ENCODE peak calls at places on chromosome 9, in six cellular contexts. N is naive thymus-derived CD4-positive, alpha-beta T cell; K is activated T-cell treated with anti-CD3 and anti-CD28 coated beads, Interleukin-2, amount 50 U/mL, for 72 hours; O is C1 segment of cervical spinal cord; Q is pulmonary artery endothelial cell; C is caudate nucleus. G is an unnamed sample.

GRCh38 chr9:95515272-95516113 is 1.3 kb downstream of the PTCH1 start:
- DNase-seq in N (peak), K (peak), O (no peak), Q (no peak), C (no peak), G (no peak)

GRCh38 chr9:126688617-126689016 is 74.9 kb downstream of the LMX1B start:
- DNase-seq in N (no peak), K (no peak), O (no peak), Q (no peak), C (no peak), G (no peak)

GRCh38 chr9:133687856-133688761 is 50.0 kb downstream of the SARDH start:
- DNase-seq in N (no peak), K (no peak), O (no peak), Q (no peak), C (no peak), G (no peak)

GRCh38 chr9:38065369-38066075 is 3.5 kb downstream of the SHB start:
- DNase-seq in N (no peak), K (no peak), O (no peak), Q (no peak), C (no peak), G (no peak)

GRCh38 chr9:127522727-127523126 is 71.4 kb downstream of the LRSAM1 start:
- DNase-seq in N (no peak), K (no peak), O (no peak), Q (no peak), C (no peak), G (no peak)

GRCh38 chr9:136133959-136134484 is 15.3 kb upstream of the TMEM250 start:
- DNase-seq in N (no peak), K (no peak), O (no peak), Q (no peak), C (no peak), G (no peak)

GRCh38 chr9:18268381-18268780 is 205.6 kb upstream of the ADAMTSL1 start:
- DNase-seq in N (no peak), K (no peak), O (no peak), Q (no peak), C (no peak), G (no peak)

GRCh38 chr9:13759624-13760023 is 480.1 kb upstream of the MPDZ start:
- DNase-seq in N (no peak), K (no peak), O (no peak), Q (no peak), C (no peak), G (no peak)

GRCh38 chr9:20508242-20508641 is 114.1 kb downstream of the MLLT3 start:
- DNase-seq in N (no peak), K (no peak), O (no peak), Q (no peak), C (no peak), G (no peak)

GRCh38 chr9:93903886-93904648 is 51.1 kb downstream of the BARX1 start:
- DNase-seq in N (no peak), K (no peak), O (no peak), Q (no peak), C (no peak), G (peak)

GRCh38 chr9:132694144-132694543 is 23.9 kb downstream of the GTF3C4 start:
- DNase-seq in N (peak), K (peak), O (no peak), Q (no peak), C (no peak), G (no peak)

GRCh38 chr9:12923472-12924009 is 148.7 kb downstream of the LURAP1L start:
- DNase-seq in N (no peak), K (no peak), O (no peak), Q (no peak), C (no peak), G (no peak)

GRCh38 chr9:107147134-107147533 is 135.9 kb upstream of the RAD23B start:
- DNase-seq in N (no peak), K (no peak), O (no peak), Q (no peak), C (no peak), G (no peak)

GRCh38 chr9:129776938-129777768 is 24.3 kb upstream of the PTGES start:
- DNase-seq in N (no peak), K (peak), O (peak), Q (peak), C (no peak), G (peak)

GRCh38 chr9:135745686-135746324 is 43.8 kb downstream of the KCNT1 start:
- DNase-seq in N (no peak), K (no peak), O (no peak), Q (no peak), C (no peak), G (no peak)

GRCh38 chr9:134320195-134320885 is 5.9 kb upstream of the RXRA start:
- DNase-seq in N (no peak), K (no peak), O (no peak), Q (no peak), C (no peak), G (peak)

GRCh38 chr9:76451234-76451633 is 7.7 kb upstream of the GCNT1 start:
- DNase-seq in N (no peak), K (no peak), O (no peak), Q (no peak), C (no peak), G (no peak)

GRCh38 chr9:133754187-133754586 is 16.0 kb upstream of the SARDH start:
- DNase-seq in N (no peak), K (no peak), O (no peak), Q (no peak), C (no peak), G (no peak)

GRCh38 chr9:87594218-87594617 is 96.6 kb downstream of the DAPK1 start:
- DNase-seq in N (no peak), K (no peak), O (no peak), Q (no peak), C (no peak), G (no peak)

GRCh38 chr9:88775037-88775471 is 216.2 kb upstream of the S1PR3 start:
- DNase-seq in N (no peak), K (no peak), O (no peak), Q (no peak), C (no peak), G (no peak)

GRCh38 chr9:133953976-133954709 is 38.0 kb downstream of the VAV2 start:
- DNase-seq in N (no peak), K (no peak), O (no peak), Q (no peak), C (no peak), G (no peak)

GRCh38 chr9:32723801-32724200 is 59.5 kb upstream of the TMEM215 start:
- DNase-seq in N (no peak), K (no peak), O (no peak), Q (no peak), C (no peak), G (no peak)

GRCh38 chr9:35952526-35953191 is 5.3 kb downstream of the OR2S2 start:
- DNase-seq in N (no peak), K (no peak), O (no peak), Q (no peak), C (no peak), G (no peak)

GRCh38 chr9:98357921-98358535 is 102.6 kb upstream of the TBC1D2 start:
- DNase-seq in N (no peak), K (no peak), O (no peak), Q (no peak), C (no peak), G (no peak)

GRCh38 chr9:111597852-111598729 is 1.4 kb downstream of the PTGR1 start:
- DNase-seq in N (peak), K (peak), O (peak), Q (no peak), C (peak), G (no peak)

GRCh38 chr9:77663754-77664153 is 15.6 kb upstream of the GNA14 start:
- DNase-seq in N (no peak), K (no peak), O (no peak), Q (no peak), C (no peak), G (no peak)